ENCODE peak calls at places on chromosome 5, in five cellular contexts. E is head of caudate nucleus; K is astrocyte of the cerebellum; X is CD8-positive, alpha-beta T cell; M is posterior vena cava. P is an unnamed sample.
A peak's percentile ranks its signal among the peaks of the same experiment; 100 is the strongest.

GRCh38 chr5:115132465-115132864 is 37.2 kb downstream of the TRIM36 start:
- DNase-seq in E (no peak), K (no peak), X (no peak), M (no peak), P (no peak)

GRCh38 chr5:72597456-72597948 is 90.3 kb upstream of the ZNF366 start:
- DNase-seq in E (no peak), K (peak; percentile 62), X (no peak), M (no peak), P (no peak)

GRCh38 chr5:91110709-91111108 is 272.4 kb downstream of the ARRDC3 start:
- DNase-seq in E (no peak), K (no peak), X (no peak), M (no peak), P (no peak)

GRCh38 chr5:134079748-134080581 is 34.5 kb upstream of the TCF7 start:
- DNase-seq in E (no peak), K (no peak), X (peak; percentile 75), M (peak; percentile 50), P (no peak)

GRCh38 chr5:151012857-151013256 is 7.5 kb upstream of the GPX3 start:
- DNase-seq in E (no peak), K (no peak), X (no peak), M (peak; percentile 40), P (no peak)

GRCh38 chr5:131968396-131968954 is 23.0 kb upstream of the MEIKIN start:
- DNase-seq in E (no peak), K (peak; percentile 79), X (no peak), M (no peak), P (no peak)

GRCh38 chr5:145280806-145281205 is 554.3 kb downstream of the PRELID2 start:
- DNase-seq in E (no peak), K (no peak), X (no peak), M (no peak), P (no peak)

GRCh38 chr5:168656633-168657032 is 77.5 kb upstream of the PANK3 start:
- DNase-seq in E (no peak), K (no peak), X (no peak), M (no peak), P (no peak)

GRCh38 chr5:9245071-9245470 is 300.8 kb downstream of the SEMA5A start:
- DNase-seq in E (no peak), K (no peak), X (no peak), M (no peak), P (no peak)

GRCh38 chr5:173010021-173010420 is 26.4 kb downstream of the ATP6V0E1 start:
- DNase-seq in E (no peak), K (peak; percentile 27), X (no peak), M (no peak), P (no peak)

GRCh38 chr5:136891601-136892000 is 526.3 kb upstream of the TRPC7 start:
- DNase-seq in E (no peak), K (no peak), X (no peak), M (no peak), P (no peak)

GRCh38 chr5:9733456-9733855 is 103.3 kb upstream of the TAS2R1 start:
- DNase-seq in E (no peak), K (no peak), X (no peak), M (no peak), P (no peak)

GRCh38 chr5:155773680-155774079 is 553.3 kb upstream of the SGCD start:
- DNase-seq in E (no peak), K (no peak), X (peak; percentile 15), M (no peak), P (no peak)

GRCh38 chr5:158135682-158136176 is 276.8 kb upstream of the CLINT1 start:
- DNase-seq in E (no peak), K (no peak), X (no peak), M (no peak), P (no peak)

GRCh38 chr5:39198080-39198479 is 21.3 kb downstream of the FYB1 start:
- DNase-seq in E (no peak), K (no peak), X (no peak), M (no peak), P (no peak)

GRCh38 chr5:54704341-54704740 is 186.8 kb downstream of the SNX18 start:
- DNase-seq in E (no peak), K (no peak), X (no peak), M (no peak), P (no peak)

GRCh38 chr5:180604271-180604670 is 13.0 kb upstream of the SCGB3A1 start:
- DNase-seq in E (no peak), K (no peak), X (no peak), M (peak; percentile 76), P (peak; percentile 22)

GRCh38 chr5:180333661-180334060 is 19.5 kb downstream of the GFPT2 start:
- DNase-seq in E (no peak), K (no peak), X (no peak), M (no peak), P (no peak)

GRCh38 chr5:110333384-110333783 is 393.1 kb downstream of the TMEM232 start:
- DNase-seq in E (no peak), K (no peak), X (no peak), M (no peak), P (no peak)

GRCh38 chr5:73722224-73722623 is 96.2 kb downstream of the ARHGEF28 start:
- DNase-seq in E (no peak), K (peak; percentile 29), X (no peak), M (no peak), P (no peak)

GRCh38 chr5:14036514-14036913 is 92.0 kb upstream of the DNAH5 start:
- DNase-seq in E (no peak), K (no peak), X (no peak), M (no peak), P (no peak)

GRCh38 chr5:177176175-177176704 is 42.7 kb downstream of the NSD1 start:
- DNase-seq in E (no peak), K (no peak), X (no peak), M (no peak), P (no peak)

GRCh38 chr5:91641730-91642350 is 258.7 kb upstream of the ARRDC3 start:
- DNase-seq in E (no peak), K (peak; percentile 58), X (no peak), M (no peak), P (no peak)

GRCh38 chr5:32679218-32679617 is 31.9 kb upstream of the NPR3 start:
- DNase-seq in E (no peak), K (no peak), X (no peak), M (no peak), P (no peak)

GRCh38 chr5:149576021-149576420 is 5.3 kb upstream of the ARHGEF37 start:
- DNase-seq in E (no peak), K (no peak), X (no peak), M (no peak), P (no peak)

GRCh38 chr5:10715605-10716004 is 45.4 kb downstream of the DAP start:
- DNase-seq in E (no peak), K (no peak), X (no peak), M (no peak), P (no peak)

GRCh38 chr5:119355636-119356383 is at the start of gene TNFAIP8:
- DNase-seq in E (no peak), K (peak; percentile 24), X (peak; percentile 49), M (peak; percentile 82), P (peak; percentile 68)

GRCh38 chr5:76714771-76715483 is 999 bp upstream of the F2R start:
- DNase-seq in E (no peak), K (no peak), X (peak; percentile 19), M (no peak), P (no peak)

GRCh38 chr5:180291234-180291940 is 496 bp downstream of the MAPK9 start:
- DNase-seq in E (peak; percentile 33), K (no peak), X (no peak), M (no peak), P (no peak)

GRCh38 chr5:100828071-100828689 is 74.9 kb downstream of the ST8SIA4 start:
- DNase-seq in E (no peak), K (no peak), X (no peak), M (no peak), P (no peak)

GRCh38 chr5:117295941-117296340 is 721.3 kb upstream of the SEMA6A start:
- DNase-seq in E (no peak), K (no peak), X (no peak), M (no peak), P (no peak)

P was measured in heart left ventricle.